ENCODE peak calls at places on chromosomes 16 and 17, in eight cellular contexts. B is pons; T is GM23338; X is activated gamma-delta T cell treated with Interleukin-2 at 50 U/mL for 16 hours; K is choroid plexus epithelial cell; O is A673; V is NCI-H1436; A is activated CD8-positive, alpha-beta T cell treated with anti-CD3 and anti-CD28 coated beads for 36 hours. P is an unnamed sample.

GRCh38 chr16:66568355-66568754 is 2.1 kb downstream of the CMTM1 start:
- DNase-seq in B (no peak), T (no peak), X (no peak), K (peak), O (no peak), V (no peak), A (no peak), P (no peak)

GRCh38 chr16:48498761-48499600 is 111.0 kb downstream of the N4BP1 start:
- DNase-seq in B (no peak), T (peak), X (no peak), K (peak), O (peak), V (no peak), A (no peak), P (no peak)

GRCh38 chr17:83116783-83117555 is 37.6 kb downstream of the METRNL start:
- DNase-seq in B (no peak), T (no peak), X (no peak), K (no peak), O (no peak), V (no peak), A (no peak), P (no peak)

GRCh38 chr17:76793775-76794174 is 55.9 kb downstream of the MFSD11 start:
- DNase-seq in B (no peak), T (peak), X (no peak), K (peak), O (peak), V (peak), A (peak), P (peak)

GRCh38 chr17:68328676-68329075 is 37.4 kb downstream of the ARSG start:
- DNase-seq in B (no peak), T (no peak), X (no peak), K (peak), O (no peak), V (no peak), A (no peak), P (no peak)

GRCh38 chr17:1742371-1743093 is at the start of gene SERPINF2:
- DNase-seq in B (no peak), T (no peak), X (no peak), K (no peak), O (no peak), V (no peak), A (no peak), P (no peak)

GRCh38 chr17:1399366-1399678 is 700 bp downstream of the YWHAE start:
- DNase-seq in B (no peak), T (no peak), X (no peak), K (no peak), O (no peak), V (no peak), A (no peak), P (no peak)

GRCh38 chr17:40331743-40332641 is 23.0 kb downstream of the RARA start:
- DNase-seq in B (peak), T (no peak), X (no peak), K (peak), O (no peak), V (no peak), A (peak), P (no peak)

GRCh38 chr16:68668266-68668665 is 23.2 kb downstream of the CDH3 start:
- DNase-seq in B (no peak), T (no peak), X (no peak), K (no peak), O (no peak), V (no peak), A (peak), P (no peak)

GRCh38 chr17:57121308-57122042 is 36.4 kb downstream of the AKAP1 start:
- DNase-seq in B (peak), T (peak), X (no peak), K (peak), O (peak), V (peak), A (peak), P (peak)

GRCh38 chr16:77212736-77213541 is 13.7 kb downstream of the SYCE1L start:
- DNase-seq in B (no peak), T (peak), X (peak), K (peak), O (peak), V (peak), A (peak), P (peak)

GRCh38 chr16:47523342-47524006 is 62.3 kb downstream of the PHKB start:
- DNase-seq in B (peak), T (peak), X (no peak), K (no peak), O (no peak), V (no peak), A (no peak), P (no peak)

GRCh38 chr17:76085066-76085730 is 6.2 kb downstream of the ZACN start:
- DNase-seq in B (no peak), T (no peak), X (no peak), K (no peak), O (no peak), V (no peak), A (no peak), P (no peak)

GRCh38 chr16:46924402-46924801 is 40.2 kb downstream of the GPT2 start:
- DNase-seq in B (no peak), T (no peak), X (no peak), K (no peak), O (no peak), V (no peak), A (no peak), P (no peak)

GRCh38 chr16:7055443-7055842 is 277.2 kb upstream of the RBFOX1 start:
- DNase-seq in B (no peak), T (no peak), X (no peak), K (no peak), O (no peak), V (no peak), A (no peak), P (no peak)

GRCh38 chr16:72986011-72986410 is 61.9 kb downstream of the ZFHX3 start:
- DNase-seq in B (no peak), T (no peak), X (no peak), K (peak), O (peak), V (no peak), A (no peak), P (peak)

GRCh38 chr17:39938140-39938869 is 10.8 kb downstream of the LRRC3C start:
- DNase-seq in B (peak), T (no peak), X (no peak), K (no peak), O (no peak), V (no peak), A (no peak), P (peak)

GRCh38 chr17:8894189-8894611 is 26.7 kb upstream of the PIK3R6 start:
- DNase-seq in B (no peak), T (peak), X (no peak), K (no peak), O (no peak), V (no peak), A (no peak), P (peak)

GRCh38 chr17:79645022-79645776 is 34.3 kb upstream of the RBFOX3 start:
- DNase-seq in B (no peak), T (no peak), X (no peak), K (no peak), O (no peak), V (no peak), A (no peak), P (peak)

GRCh38 chr17:13120864-13121263 is 103.0 kb upstream of the ELAC2 start:
- DNase-seq in B (no peak), T (no peak), X (no peak), K (no peak), O (no peak), V (no peak), A (no peak), P (no peak)

GRCh38 chr16:48146131-48146530 is 9.7 kb downstream of the ABCC12 start:
- DNase-seq in B (no peak), T (no peak), X (no peak), K (no peak), O (no peak), V (no peak), A (no peak), P (no peak)

GRCh38 chr17:17713839-17714238 is 32.6 kb downstream of the RAI1 start:
- DNase-seq in B (no peak), T (no peak), X (no peak), K (peak), O (no peak), V (no peak), A (no peak), P (no peak)

GRCh38 chr17:57408064-57408811 is 151.9 kb downstream of the MSI2 start:
- DNase-seq in B (peak), T (peak), X (peak), K (no peak), O (no peak), V (peak), A (peak), P (peak)

GRCh38 chr17:38674749-38675615 is at the start of gene EPOP:
- DNase-seq in B (peak), T (peak), X (peak), K (peak), O (peak), V (peak), A (peak), P (peak)

P was measured in endodermal cell.